ENCODE peak calls at places on chromosomes 6 and 20, in nine cellular contexts. C is Right ventricle myocardium superior; J is SHP77 treated with DMSO at 0.1 percent for 48 hours; L is naive thymus-derived CD8-positive, alpha-beta T cell; Z is stimulated activated CD8-positive, alpha-beta memory T cell treated with anti-CD3 and anti-CD28 coated beads, Interleukin-15, amount 100 ng/mL, for 4 hours; W is SK-N-SH; Y is myocyte; N is IMR-90; O is SW 1271. M is an unnamed sample.

GRCh38 chr6:148538251-148539190 is 195.9 kb downstream of the SASH1 start:
- DNase-seq in C (no peak), J (no peak), L (no peak), Z (no peak), W (no peak), Y (peak; percentile 68), N (peak; percentile 73), O (no peak), M (peak; percentile 59)

GRCh38 chr6:87945181-87945580 is 102.5 kb upstream of the SPACA1 start:
- DNase-seq in C (no peak), J (no peak), L (no peak), Z (no peak), W (no peak), Y (no peak), N (no peak), O (no peak), M (peak; percentile 7)

GRCh38 chr6:130041594-130041993 is 23.2 kb downstream of the L3MBTL3 start:
- DNase-seq in C (no peak), J (no peak), L (no peak), Z (no peak), W (no peak), Y (no peak), N (no peak), O (no peak), M (no peak)

GRCh38 chr20:62733250-62733842 is 24.7 kb downstream of the NTSR1 start:
- DNase-seq in C (no peak), J (no peak), L (no peak), Z (no peak), W (no peak), Y (no peak), N (no peak), O (no peak), M (no peak)

GRCh38 chr6:45327956-45328522 is at the start of gene RUNX2:
- DNase-seq in C (no peak), J (no peak), L (peak; percentile 27), Z (no peak), W (no peak), Y (peak; percentile 71), N (peak; percentile 87), O (no peak), M (peak; percentile 99)

GRCh38 chr6:111253999-111254778 is 166.9 kb downstream of the SLC16A10 start:
- DNase-seq in C (no peak), J (no peak), L (no peak), Z (no peak), W (no peak), Y (no peak), N (no peak), O (no peak), M (no peak)

GRCh38 chr6:79030511-79030910 is 47.5 kb downstream of the PHIP start:
- DNase-seq in C (no peak), J (no peak), L (no peak), Z (no peak), W (no peak), Y (no peak), N (peak; percentile 9), O (no peak), M (peak; percentile 12)

GRCh38 chr6:34315780-34316179 is 67.0 kb upstream of the SMIM29 start:
- DNase-seq in C (no peak), J (no peak), L (no peak), Z (no peak), W (no peak), Y (no peak), N (no peak), O (no peak), M (no peak)

GRCh38 chr6:11710968-11711643 is 67.5 kb downstream of the ADTRP start:
- DNase-seq in C (no peak), J (no peak), L (no peak), Z (no peak), W (no peak), Y (no peak), N (no peak), O (no peak), M (peak; percentile 34)

GRCh38 chr6:13304580-13305255 is 23.6 kb downstream of the TBC1D7 start:
- DNase-seq in C (no peak), J (no peak), L (no peak), Z (no peak), W (no peak), Y (no peak), N (no peak), O (no peak), M (no peak)

GRCh38 chr20:22928679-22929078 is 106.4 kb upstream of the SSTR4 start:
- DNase-seq in C (no peak), J (no peak), L (no peak), Z (no peak), W (no peak), Y (no peak), N (no peak), O (no peak), M (no peak)

GRCh38 chr20:38883081-38883980 is 42.9 kb upstream of the FAM83D start:
- DNase-seq in C (peak; percentile 52), J (peak; percentile 34), L (no peak), Z (no peak), W (peak; percentile 89), Y (no peak), N (peak; percentile 2), O (no peak), M (peak; percentile 1)

GRCh38 chr6:148118303-148118702 is 224.3 kb upstream of the SASH1 start:
- DNase-seq in C (no peak), J (no peak), L (no peak), Z (no peak), W (no peak), Y (peak; percentile 3), N (no peak), O (no peak), M (no peak)

GRCh38 chr6:170074907-170075306 is 216.0 kb downstream of the DLL1 start:
- DNase-seq in C (peak; percentile 21), J (no peak), L (peak; percentile 8), Z (no peak), W (no peak), Y (no peak), N (no peak), O (no peak), M (no peak)

GRCh38 chr20:50020283-50020682 is 37.5 kb downstream of the SNAI1 start:
- DNase-seq in C (no peak), J (no peak), L (no peak), Z (no peak), W (no peak), Y (no peak), N (peak; percentile 38), O (no peak), M (peak; percentile 60)

GRCh38 chr20:43994486-43995100 is 79.9 kb downstream of the TOX2 start:
- DNase-seq in C (no peak), J (no peak), L (no peak), Z (no peak), W (peak; percentile 52), Y (no peak), N (peak; percentile 52), O (no peak), M (peak; percentile 40)

GRCh38 chr6:37507690-37508421 is 8.2 kb upstream of the CCDC167 start:
- DNase-seq in C (no peak), J (no peak), L (peak; percentile 36), Z (no peak), W (peak; percentile 39), Y (no peak), N (no peak), O (no peak), M (no peak)

GRCh38 chr20:58213112-58213511 is 15.3 kb downstream of the ANKRD60 start:
- DNase-seq in C (no peak), J (no peak), L (no peak), Z (no peak), W (peak; percentile 62), Y (no peak), N (no peak), O (no peak), M (no peak)

GRCh38 chr20:38932457-38933120 is 6.4 kb downstream of the FAM83D start:
- DNase-seq in C (peak; percentile 54), J (no peak), L (no peak), Z (no peak), W (no peak), Y (peak; percentile 39), N (peak; percentile 70), O (no peak), M (peak; percentile 76)

GRCh38 chr6:119129148-119129967 is 50.9 kb upstream of the FAM184A start:
- DNase-seq in C (no peak), J (peak; percentile 43), L (no peak), Z (no peak), W (peak; percentile 50), Y (peak; percentile 82), N (peak; percentile 76), O (peak; percentile 28), M (peak; percentile 68)

GRCh38 chr6:41022294-41022693 is 16.7 kb downstream of the UNC5CL start:
- DNase-seq in C (no peak), J (no peak), L (no peak), Z (no peak), W (peak; percentile 56), Y (no peak), N (no peak), O (no peak), M (peak; percentile 14)

GRCh38 chr6:40585218-40585617 is 1.9 kb downstream of the LRFN2 start:
- DNase-seq in C (no peak), J (no peak), L (no peak), Z (no peak), W (peak; percentile 30), Y (no peak), N (no peak), O (no peak), M (no peak)

GRCh38 chr20:49603209-49603627 is 35.3 kb upstream of the PTGIS start:
- DNase-seq in C (no peak), J (no peak), L (no peak), Z (no peak), W (peak; percentile 47), Y (no peak), N (peak; percentile 45), O (no peak), M (peak; percentile 56)

GRCh38 chr6:118963003-118963402 is 28.0 kb upstream of the MCM9 start:
- DNase-seq in C (no peak), J (no peak), L (no peak), Z (no peak), W (no peak), Y (peak; percentile 22), N (peak; percentile 10), O (no peak), M (peak; percentile 44)

GRCh38 chr6:42610416-42610815 is 46.6 kb downstream of the UBR2 start:
- DNase-seq in C (no peak), J (no peak), L (no peak), Z (no peak), W (no peak), Y (no peak), N (no peak), O (no peak), M (no peak)